ENCODE peak calls at places on chromosome 1, in five cellular contexts. H is Caco-2, T is HFF-Myc, C is astrocyte of the spinal cord, R is BJ. D is an unnamed sample.

GRCh38 chr1:7586031-7586941 is 184.8 kb upstream of the VAMP3 start:
- DNase-seq in T (no peak), H (peak), R (no peak), C (no peak), D (no peak)

GRCh38 chr1:109249654-109250401 is 489 bp downstream of the CELSR2 start:
- DNase-seq in C (no peak), H (no peak), R (no peak), T (no peak), D (no peak)

GRCh38 chr1:175073054-175073453 is 5.4 kb downstream of the TNN start:
- DNase-seq in C (no peak), T (peak), R (no peak), H (no peak), D (no peak)

GRCh38 chr1:42533101-42533863 is 70.2 kb downstream of the CCDC30 start:
- DNase-seq in C (no peak), T (no peak), R (no peak), H (no peak), D (peak)

GRCh38 chr1:244349103-244349531 is 102.6 kb downstream of the ADSS2 start:
- DNase-seq in H (no peak), T (peak), C (peak), R (peak), D (peak)

GRCh38 chr1:16125088-16125470 is 30.8 kb downstream of the EPHA2 start:
- DNase-seq in C (no peak), H (no peak), T (no peak), R (no peak), D (no peak)

GRCh38 chr1:221664253-221664652 is 77.6 kb downstream of the DUSP10 start:
- DNase-seq in H (no peak), C (no peak), T (no peak), R (no peak), D (peak)

GRCh38 chr1:64183985-64184440 is 19.4 kb upstream of the UBE2U start:
- DNase-seq in C (peak), T (peak), H (no peak), R (no peak), D (peak)

GRCh38 chr1:71296551-71296950 is 215.7 kb upstream of the ZRANB2 start:
- DNase-seq in C (peak), T (no peak), R (peak), H (no peak), D (peak)

GRCh38 chr1:240363315-240363714 is 248.6 kb downstream of the GREM2 start:
- DNase-seq in H (no peak), R (no peak), C (no peak), T (no peak), D (no peak)

GRCh38 chr1:183161391-183161790 is 24.7 kb upstream of the LAMC2 start:
- DNase-seq in C (no peak), H (no peak), R (no peak), T (no peak), D (peak)

GRCh38 chr1:174652496-174653280 is 204.9 kb downstream of the GPR52 start:
- DNase-seq in C (no peak), R (no peak), T (no peak), H (no peak), D (no peak)

GRCh38 chr1:18936814-18937481 is 19.5 kb downstream of the IFFO2 start:
- DNase-seq in T (no peak), R (no peak), H (peak), C (no peak), D (peak)

GRCh38 chr1:180953791-180954721 is 41.4 kb downstream of the KIAA1614 start:
- DNase-seq in R (no peak), T (peak), H (peak), C (peak), D (peak)

GRCh38 chr1:72485786-72486185 is 203.4 kb upstream of the NEGR1 start:
- DNase-seq in R (no peak), C (peak), H (no peak), T (peak), D (no peak)

GRCh38 chr1:244092293-244093264 is 41.5 kb downstream of the ZBTB18 start:
- DNase-seq in R (peak), H (no peak), T (peak), C (peak), D (peak)

GRCh38 chr1:84300991-84301758 is at the start of gene SAMD13:
- DNase-seq in C (peak), H (no peak), R (no peak), T (peak), D (peak)

GRCh38 chr1:107444302-107444701 is 303.5 kb downstream of the NTNG1 start:
- DNase-seq in C (no peak), T (no peak), H (no peak), R (no peak), D (no peak)

GRCh38 chr1:51264470-51264869 is 28.4 kb downstream of the RNF11 start:
- DNase-seq in T (peak), R (peak), C (peak), H (no peak), D (peak)

GRCh38 chr1:204261746-204262505 is 48.1 kb upstream of the GOLT1A start:
- DNase-seq in R (no peak), C (peak), T (no peak), H (no peak), D (peak)

GRCh38 chr1:53747841-53748240 is 8.9 kb upstream of the GLIS1 start:
- DNase-seq in H (no peak), T (no peak), R (no peak), C (no peak), D (no peak)

GRCh38 chr1:46585312-46585711 is 18.8 kb downstream of the MKNK1 start:
- DNase-seq in R (no peak), C (no peak), T (no peak), H (no peak), D (no peak)

GRCh38 chr1:118333601-118334241 is 148.7 kb upstream of the SPAG17 start:
- DNase-seq in T (no peak), R (no peak), C (peak), H (no peak), D (no peak)

GRCh38 chr1:9653783-9654517 is 2.4 kb downstream of the PIK3CD start:
- DNase-seq in C (no peak), T (no peak), R (no peak), H (no peak), D (no peak)

GRCh38 chr1:6794164-6794563 is 8.9 kb downstream of the CAMTA1 start:
- DNase-seq in T (no peak), R (no peak), C (peak), H (no peak), D (peak)

GRCh38 chr1:54347261-54347954 is 58.8 kb downstream of the SSBP3 start:
- DNase-seq in C (no peak), T (no peak), R (no peak), H (no peak), D (no peak)

GRCh38 chr1:244104309-244105060 is 53.4 kb downstream of the ZBTB18 start:
- DNase-seq in C (peak), H (peak), R (peak), T (peak), D (no peak)

GRCh38 chr1:109241344-109241743 is 8.0 kb upstream of the CELSR2 start:
- DNase-seq in C (no peak), R (no peak), T (no peak), H (no peak), D (no peak)

GRCh38 chr1:32786856-32787255 is 30.3 kb downstream of the YARS1 start:
- DNase-seq in H (no peak), T (no peak), C (no peak), R (no peak), D (no peak)
- H3K4me3 ChIP-seq in H (no peak), T (no peak), C (no peak), R (no peak), D (no peak)

GRCh38 chr1:2528966-2529750 is 905 bp downstream of the HES5 start:
- DNase-seq in H (no peak), C (peak), R (no peak), T (no peak), D (no peak)
- H3K4me3 ChIP-seq in H (peak), C (no peak), R (no peak), T (no peak), D (peak)

GRCh38 chr1:39631361-39632331 is 7.8 kb downstream of the HEYL start:
- DNase-seq in H (no peak), T (no peak), C (no peak), R (no peak), D (peak)
- H3K4me3 ChIP-seq in H (no peak), T (no peak), C (no peak), R (no peak), D (no peak)

DNA sequence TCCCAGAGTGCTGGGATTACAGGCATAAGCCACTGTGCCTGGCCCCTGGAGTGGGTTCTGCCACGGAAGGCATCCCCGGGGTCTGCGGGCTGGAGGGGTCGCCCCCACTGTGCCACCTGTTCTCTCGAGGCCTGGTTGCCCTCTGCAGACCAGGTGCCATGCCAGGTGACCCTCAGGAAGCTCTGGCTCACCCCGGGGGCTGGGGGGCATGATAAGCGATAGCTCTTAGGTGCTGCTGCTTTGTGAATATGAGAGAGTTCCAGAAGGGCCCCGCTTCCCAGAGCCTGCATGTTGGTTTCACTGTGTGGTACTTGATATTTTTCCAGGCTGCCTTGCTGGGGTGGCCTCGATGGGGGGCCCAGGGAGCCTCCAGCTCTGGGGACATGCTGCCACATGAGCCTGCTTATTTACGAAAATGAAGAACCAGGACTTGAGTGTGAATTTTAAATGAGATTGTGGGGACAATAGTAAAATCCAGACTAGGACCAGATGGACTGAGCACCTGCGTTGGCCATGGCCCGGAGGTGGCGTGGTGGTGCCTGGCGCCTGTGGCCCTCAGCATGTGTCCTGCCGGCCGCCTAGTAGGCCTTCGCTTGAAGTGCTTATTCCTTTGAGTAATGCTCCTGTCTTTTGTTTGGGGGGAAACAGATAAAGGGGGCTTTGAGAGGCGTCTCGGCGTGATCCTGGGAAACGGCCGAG is 7.3 kb downstream of the SKI start:
- DNase-seq in C (no peak), H (no peak), R (no peak), T (no peak), D (no peak)
- H3K4me3 ChIP-seq in C (no peak), H (no peak), R (no peak), T (no peak), D (no peak)

GRCh38 chr1:153659656-153660055 is 1.2 kb downstream of the SNAPIN start:
- DNase-seq in C (no peak), T (no peak), R (no peak), H (no peak), D (no peak)
- H3K4me3 ChIP-seq in C (peak), T (peak), R (peak), H (peak), D (peak)

GRCh38 chr1:36298640-36299039 is 7.5 kb upstream of the SH3D21 start:
- DNase-seq in T (no peak), R (no peak), C (no peak), H (no peak), D (no peak)

GRCh38 chr1:36300526-36300925 is 5.6 kb upstream of the SH3D21 start:
- DNase-seq in C (no peak), H (no peak), T (no peak), R (no peak), D (peak)

GRCh38 chr1:36301220-36301619 is 4.9 kb upstream of the SH3D21 start:
- DNase-seq in T (no peak), H (no peak), R (no peak), C (no peak), D (no peak)

GRCh38 chr1:36295390-36295789 is 10.8 kb upstream of the SH3D21 start:
- DNase-seq in H (no peak), C (no peak), T (no peak), R (no peak), D (no peak)

GRCh38 chr1:36297062-36297461 is 9.1 kb upstream of the SH3D21 start:
- DNase-seq in C (no peak), T (no peak), H (no peak), R (no peak), D (peak)
- H3K4me3 ChIP-seq in C (no peak), T (no peak), H (no peak), R (no peak), D (no peak)

DNA sequence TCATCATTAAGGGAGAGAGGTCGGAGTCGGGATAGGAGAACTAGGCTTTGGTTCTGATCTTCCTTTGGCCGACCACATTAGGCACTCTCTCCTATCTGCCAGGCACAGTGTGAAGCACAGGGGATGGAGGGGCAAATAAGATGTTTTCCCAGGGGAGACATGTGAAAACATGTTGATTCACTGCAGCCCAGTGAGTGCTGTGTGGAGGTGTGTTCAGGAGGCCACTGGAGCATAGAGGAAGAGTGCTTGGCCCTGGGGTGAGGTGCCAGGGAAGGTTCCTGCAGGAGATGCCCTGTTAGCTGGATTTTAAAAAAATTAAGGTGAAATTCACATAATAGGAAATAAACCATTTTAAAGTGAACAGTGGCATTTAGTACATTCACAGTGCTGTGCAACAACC is 3.7 kb downstream of the VANGL2 start:
- DNase-seq in T (no peak), H (no peak), R (no peak), C (no peak), D (no peak)
- H3K4me3 ChIP-seq in T (no peak), H (no peak), R (no peak), C (no peak), D (no peak)

GRCh38 chr1:159938221-159938852 is 7.1 kb downstream of the IGSF9 start:
- DNase-seq in H (peak), R (no peak), C (no peak), T (no peak), D (no peak)

GRCh38 chr1:159936284-159936904 is 9.0 kb downstream of the IGSF9 start:
- DNase-seq in R (no peak), C (no peak), H (peak), T (no peak), D (no peak)

GRCh38 chr1:159935719-159936283 is 9.6 kb downstream of the IGSF9 start:
- DNase-seq in R (no peak), C (no peak), T (no peak), H (no peak), D (no peak)

GRCh38 chr1:159938905-159939587 is 6.4 kb downstream of the IGSF9 start:
- DNase-seq in T (no peak), C (no peak), H (no peak), R (no peak), D (no peak)

GRCh38 chr1:159937014-159937750 is 8.2 kb downstream of the IGSF9 start:
- DNase-seq in C (no peak), R (no peak), H (peak), T (no peak), D (no peak)
- H3K4me3 ChIP-seq in C (no peak), R (no peak), H (no peak), T (no peak), D (no peak)

GRCh38 chr1:20154306-20154831 is 15.2 kb downstream of the PLA2G2F start:
- DNase-seq in H (no peak), T (no peak), C (no peak), R (no peak), D (no peak)

GRCh38 chr1:20150969-20151368 is 11.8 kb downstream of the PLA2G2F start:
- DNase-seq in R (no peak), C (no peak), T (no peak), H (no peak), D (no peak)

GRCh38 chr1:20151906-20152598 is 12.9 kb downstream of the PLA2G2F start:
- DNase-seq in H (peak), T (peak), C (peak), R (no peak), D (peak)

GRCh38 chr1:20153000-20153418 is 13.9 kb downstream of the PLA2G2F start:
- DNase-seq in T (no peak), C (peak), R (no peak), H (no peak), D (no peak)

GRCh38 chr1:20152599-20152930 is 13.4 kb downstream of the PLA2G2F start:
- DNase-seq in H (no peak), T (no peak), C (no peak), R (no peak), D (no peak)
- H3K4me3 ChIP-seq in H (no peak), T (no peak), C (no peak), R (no peak), D (no peak)

D was measured in bronchial epithelial cell.